ENCODE peak calls at places on chromosome 2, in six cellular contexts. P is upper lobe of left lung, R is PC-9, E is lower leg skin, Q is cardiac fibroblast, Z is lung. Y is an unnamed sample.

GRCh38 chr2:155665704-155666103 is 666.8 kb downstream of the NR4A2 start:
- DNase-seq in P (no peak), R (no peak), E (no peak), Q (no peak), Z (no peak), Y (no peak)

GRCh38 chr2:143730950-143731254 is 601.7 kb downstream of the ARHGAP15 start:
- DNase-seq in P (no peak), R (no peak), E (no peak), Q (peak), Z (no peak), Y (no peak)

GRCh38 chr2:120761911-120762310 is 26.2 kb downstream of the GLI2 start:
- DNase-seq in P (peak), R (no peak), E (peak), Q (no peak), Z (no peak), Y (no peak)

GRCh38 chr2:109021895-109022300 is 32.9 kb upstream of the EDAR start:
- DNase-seq in P (no peak), R (no peak), E (peak), Q (no peak), Z (no peak), Y (no peak)

GRCh38 chr2:190340369-190340768 is 3.0 kb upstream of the INPP1 start:
- DNase-seq in P (no peak), R (no peak), E (no peak), Q (peak), Z (no peak), Y (no peak)

GRCh38 chr2:60550151-60550983 is 3.1 kb downstream of the BCL11A start:
- DNase-seq in P (peak), R (no peak), E (peak), Q (peak), Z (peak), Y (no peak)

GRCh38 chr2:113060396-113060795 is 1.4 kb downstream of the IL36RN start:
- DNase-seq in P (no peak), R (no peak), E (peak), Q (peak), Z (peak), Y (peak)

GRCh38 chr2:176729706-176730569 is 460.7 kb downstream of the MTX2 start:
- DNase-seq in P (no peak), R (no peak), E (no peak), Q (peak), Z (peak), Y (no peak)

GRCh38 chr2:176088048-176088936 is 4.2 kb upstream of the HOXD13 start:
- DNase-seq in P (no peak), R (no peak), E (peak), Q (peak), Z (no peak), Y (no peak)

GRCh38 chr2:233821709-233822100 is 32.6 kb downstream of the HJURP start:
- DNase-seq in P (no peak), R (no peak), E (no peak), Q (no peak), Z (no peak), Y (no peak)

GRCh38 chr2:2981000-2981399 is 396.6 kb downstream of the EIPR1 start:
- DNase-seq in P (no peak), R (no peak), E (no peak), Q (no peak), Z (no peak), Y (no peak)

GRCh38 chr2:108833219-108833618 is 46.6 kb downstream of the CCDC138 start:
- DNase-seq in P (no peak), R (peak), E (no peak), Q (peak), Z (no peak), Y (no peak)

GRCh38 chr2:45843136-45843535 is 191.7 kb downstream of the PRKCE start:
- DNase-seq in P (no peak), R (no peak), E (no peak), Q (no peak), Z (no peak), Y (no peak)
- H3K4me3 ChIP-seq in P (no peak), R (no peak), E (no peak), Q (no peak), Z (no peak), Y (no peak)

GRCh38 chr2:137963535-137964065 is 673 bp upstream of the HNMT start:
- DNase-seq in P (no peak), R (no peak), E (no peak), Q (no peak), Z (no peak), Y (no peak)
- H3K4me3 ChIP-seq in P (peak), R (peak), E (no peak), Q (peak), Z (no peak), Y (peak)

DNA sequence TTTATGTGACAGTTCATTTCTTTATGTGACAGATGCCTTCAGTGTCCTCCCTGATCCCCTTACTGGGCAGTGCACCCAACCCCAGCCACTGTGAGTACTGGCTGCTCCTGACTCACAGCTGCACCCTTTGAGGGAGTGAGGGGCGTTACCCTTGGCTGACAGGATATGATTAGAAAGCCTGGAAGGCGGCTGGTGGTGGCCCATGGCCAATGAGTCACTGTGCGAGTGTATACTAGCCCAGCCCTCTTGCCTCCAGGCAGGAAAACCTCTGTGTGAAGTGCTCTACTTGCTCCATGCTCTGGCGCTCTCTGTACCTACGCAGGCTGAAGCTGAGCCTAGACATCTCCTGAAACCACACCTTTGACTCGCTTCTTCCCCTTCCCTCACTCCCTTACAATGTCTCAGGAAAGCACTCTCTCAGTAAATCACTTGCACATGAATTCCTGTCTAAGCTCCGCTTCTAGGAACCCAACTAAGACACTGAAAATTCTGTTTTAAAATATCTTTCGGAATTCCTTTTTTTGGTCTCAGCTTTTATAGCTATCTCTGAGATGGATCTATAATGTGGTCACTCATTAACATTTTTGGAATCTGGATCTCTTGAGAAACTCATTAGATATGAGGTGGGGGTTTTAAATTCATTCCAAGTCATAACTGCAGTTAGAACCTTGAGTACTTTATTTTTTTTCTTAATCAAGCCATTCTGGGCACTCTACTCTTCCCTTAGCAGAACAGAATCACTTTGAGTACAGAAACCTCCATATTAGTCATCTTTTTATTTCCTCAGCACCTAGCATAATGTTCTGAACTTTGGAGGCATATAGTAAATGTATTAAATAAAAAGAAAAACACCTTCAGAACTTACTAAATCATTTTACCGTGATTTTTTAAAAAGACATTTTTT is 25.3 kb upstream of the STAM2 start:
- DNase-seq in P (peak), R (peak), E (peak), Q (peak), Z (peak), Y (peak)
- H3K4me3 ChIP-seq in P (no peak), R (peak), E (no peak), Q (peak), Z (no peak), Y (no peak)

DNA sequence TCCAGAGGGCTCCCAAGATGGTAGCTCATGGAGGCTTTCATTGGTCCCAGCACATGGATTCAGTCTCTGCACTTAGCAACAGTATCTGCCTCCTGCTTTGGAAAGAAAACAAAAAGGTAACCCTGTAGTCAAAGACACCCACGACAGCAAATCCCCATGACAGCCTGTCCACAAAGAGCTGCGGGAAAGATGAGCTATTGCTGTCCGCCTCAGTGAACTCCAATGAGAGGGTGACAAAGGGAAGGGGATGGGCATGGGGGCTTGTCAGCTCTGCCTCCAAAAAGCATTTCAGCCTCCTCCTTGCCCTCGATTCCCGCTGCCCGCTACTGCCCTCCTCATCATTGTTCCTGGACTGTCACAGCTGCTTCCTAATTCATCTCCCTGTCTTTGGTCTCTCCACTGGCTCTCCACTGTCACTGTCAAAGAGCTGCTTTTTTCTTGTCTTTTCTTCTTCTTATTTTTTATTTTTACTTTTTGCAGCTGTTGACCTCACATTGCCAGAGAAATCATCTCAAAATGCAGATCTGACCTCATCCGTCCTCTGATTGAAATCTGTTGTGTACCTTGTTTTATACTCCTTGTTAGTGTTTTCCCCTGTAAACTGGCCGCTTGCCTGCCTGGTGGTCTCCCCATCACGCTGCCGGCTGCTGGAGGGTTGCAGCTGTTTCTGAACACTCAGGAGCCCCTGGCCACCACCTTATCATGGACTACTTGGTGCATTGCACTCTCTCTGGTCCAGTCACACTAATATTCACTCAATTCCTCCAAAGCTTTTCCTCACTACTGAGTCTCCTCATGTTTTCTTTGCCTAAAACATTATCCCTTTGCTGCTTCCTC is 7.9 kb upstream of the E2F6 start:
- DNase-seq in P (no peak), R (no peak), E (no peak), Q (no peak), Z (no peak), Y (no peak)
- H3K4me3 ChIP-seq in P (no peak), R (no peak), E (no peak), Q (no peak), Z (no peak), Y (no peak)

GRCh38 chr2:171986778-171987177 is 13.0 kb upstream of the METAP1D start:
- DNase-seq in P (no peak), R (no peak), E (no peak), Q (no peak), Z (no peak), Y (no peak)
- H3K4me3 ChIP-seq in P (no peak), R (no peak), E (no peak), Q (no peak), Z (no peak), Y (no peak)

DNA sequence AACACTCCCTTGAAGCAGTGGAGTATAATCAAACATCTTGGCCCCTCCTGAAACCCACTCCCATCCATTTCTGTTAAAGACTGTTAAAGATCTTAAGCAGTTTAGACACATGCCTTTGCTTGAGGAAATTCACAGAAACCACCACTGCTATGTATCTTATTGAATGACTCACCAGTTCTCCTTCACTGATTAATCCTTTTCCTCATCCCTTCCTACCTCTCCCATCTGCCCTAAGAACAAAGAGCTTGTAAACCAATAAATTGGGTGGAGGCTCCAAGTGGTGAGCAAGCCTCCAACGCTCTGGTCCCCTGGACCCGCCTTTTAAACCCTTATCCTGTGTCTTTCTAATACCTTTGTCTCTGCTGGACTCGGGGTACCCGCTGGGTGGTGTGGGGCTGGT is 746.1 kb downstream of the LRP1B start:
- DNase-seq in P (no peak), R (no peak), E (no peak), Q (no peak), Z (no peak), Y (no peak)
- H3K4me3 ChIP-seq in P (no peak), R (no peak), E (no peak), Q (no peak), Z (no peak), Y (no peak)

GRCh38 chr2:240232264-240232915 is 91.9 kb upstream of the OTOS start:
- DNase-seq in P (no peak), R (no peak), E (no peak), Q (no peak), Z (no peak), Y (no peak)
- H3K4me3 ChIP-seq in P (no peak), R (peak), E (no peak), Q (no peak), Z (no peak), Y (no peak)

GRCh38 chr2:31822587-31822986 is 188.2 kb downstream of the MEMO1 start:
- DNase-seq in P (no peak), R (no peak), E (no peak), Q (no peak), Z (no peak), Y (no peak)
- H3K4me3 ChIP-seq in P (no peak), R (no peak), E (no peak), Q (no peak), Z (no peak), Y (no peak)

GRCh38 chr2:140183056-140183765 is 1403.0 kb upstream of the NXPH2 start:
- DNase-seq in P (no peak), R (no peak), E (no peak), Q (no peak), Z (no peak), Y (no peak)
- H3K4me3 ChIP-seq in P (no peak), R (no peak), E (no peak), Q (no peak), Z (no peak), Y (no peak)